ENCODE peak calls at places on chromosomes 13 and 19, in seven cellular contexts. E is cardiac fibroblast; O is CD4-positive, CD25-positive, alpha-beta regulatory T cell; Y is Panc1; H is astrocyte of the spinal cord; N is DND-41; G is PC-3. K is an unnamed sample.

GRCh38 chr13:91399189-91400093 is 1.0 kb downstream of the GPC5 start:
- DNase-seq in E (no peak), O (peak; percentile 4), Y (no peak), H (no peak), N (no peak), G (no peak), K (no peak)

GRCh38 chr19:41703602-41704293 is 4.7 kb upstream of the CEACAM5 start:
- DNase-seq in E (no peak), O (no peak), Y (no peak), H (no peak), N (no peak), G (no peak), K (no peak)

GRCh38 chr19:41226053-41226873 is 7.2 kb downstream of the AXL start:
- DNase-seq in E (peak; percentile 82), O (peak; percentile 21), Y (no peak), H (peak; percentile 82), N (no peak), G (peak; percentile 89), K (peak; percentile 66)

GRCh38 chr19:5093297-5093858 is 124.5 kb downstream of the KDM4B start:
- DNase-seq in E (no peak), O (no peak), Y (no peak), H (no peak), N (no peak), G (no peak), K (no peak)

GRCh38 chr19:11195169-11195568 is 2.2 kb downstream of the KANK2 start:
- DNase-seq in E (peak; percentile 46), O (no peak), Y (no peak), H (no peak), N (no peak), G (no peak), K (no peak)

GRCh38 chr13:107790360-107790759 is 425.0 kb downstream of the LIG4 start:
- DNase-seq in E (no peak), O (no peak), Y (no peak), H (no peak), N (no peak), G (no peak), K (no peak)

GRCh38 chr19:7115721-7116120 is 46.2 kb downstream of the ZNF557 start:
- DNase-seq in E (no peak), O (no peak), Y (no peak), H (no peak), N (no peak), G (no peak), K (no peak)

GRCh38 chr19:54462713-54463530 is 656 bp downstream of the LENG9 start:
- DNase-seq in E (peak; percentile 71), O (peak; percentile 72), Y (no peak), H (peak; percentile 61), N (no peak), G (peak; percentile 63), K (peak; percentile 36)

GRCh38 chr19:30609656-30610270 is 237.6 kb downstream of the ZNF536 start:
- DNase-seq in E (no peak), O (no peak), Y (no peak), H (no peak), N (no peak), G (no peak), K (no peak)

GRCh38 chr13:101829484-101829883 is 377.0 kb downstream of the ITGBL1 start:
- DNase-seq in E (no peak), O (no peak), Y (no peak), H (no peak), N (no peak), G (no peak), K (no peak)

GRCh38 chr19:13098291-13099072 is 4.2 kb downstream of the LYL1 start:
- DNase-seq in E (peak; percentile 65), O (peak; percentile 54), Y (no peak), H (peak; percentile 67), N (no peak), G (peak; percentile 71), K (no peak)

GRCh38 chr13:29676941-29677452 is 81.5 kb upstream of the SLC7A1 start:
- DNase-seq in E (peak; percentile 28), O (no peak), Y (no peak), H (peak; percentile 2), N (no peak), G (no peak), K (no peak)

GRCh38 chr19:4149518-4150288 is 3.7 kb upstream of the CREB3L3 start:
- DNase-seq in E (no peak), O (no peak), Y (no peak), H (no peak), N (no peak), G (no peak), K (no peak)

GRCh38 chr13:23851106-23851505 is 38.1 kb downstream of the MIPEP start:
- DNase-seq in E (peak; percentile 79), O (no peak), Y (no peak), H (peak; percentile 11), N (no peak), G (peak; percentile 68), K (no peak)

GRCh38 chr13:49986471-49986870 is 10.4 kb upstream of the TRIM13 start:
- DNase-seq in E (no peak), O (no peak), Y (no peak), H (no peak), N (no peak), G (no peak), K (no peak)

GRCh38 chr19:51364200-51365106 is 1.7 kb downstream of the ETFB start:
- DNase-seq in E (peak; percentile 38), O (no peak), Y (no peak), H (no peak), N (no peak), G (peak; percentile 94), K (no peak)

GRCh38 chr13:40172149-40172591 is 494.3 kb downstream of the FOXO1 start:
- DNase-seq in E (no peak), O (no peak), Y (no peak), H (no peak), N (no peak), G (no peak), K (no peak)

GRCh38 chr13:46168341-46168740 is 13.6 kb downstream of the LCP1 start:
- DNase-seq in E (peak; percentile 41), O (no peak), Y (no peak), H (no peak), N (no peak), G (no peak), K (peak; percentile 17)

GRCh38 chr19:35251456-35251855 is 2.7 kb downstream of the LSR start:
- DNase-seq in E (no peak), O (no peak), Y (no peak), H (no peak), N (no peak), G (no peak), K (no peak)

GRCh38 chr19:35253316-35254286 is 4.8 kb downstream of the LSR start:
- DNase-seq in E (no peak), O (no peak), Y (no peak), H (no peak), N (no peak), G (no peak), K (no peak)

GRCh38 chr19:35257113-35257461 is 8.3 kb downstream of the LSR start:
- DNase-seq in E (no peak), O (no peak), Y (no peak), H (no peak), N (no peak), G (no peak), K (no peak)

GRCh38 chr19:35256566-35256965 is 7.8 kb downstream of the LSR start:
- DNase-seq in E (no peak), O (no peak), Y (no peak), H (no peak), N (no peak), G (no peak), K (no peak)

GRCh38 chr19:35254341-35255297 is 5.8 kb downstream of the LSR start:
- DNase-seq in E (no peak), O (no peak), Y (no peak), H (no peak), N (no peak), G (no peak), K (no peak)
- H3K4me3 ChIP-seq in E (no peak overlapping the region), O (no peak overlapping the region), Y (no peak overlapping the region), H (no peak overlapping the region), N (no peak overlapping the region), G (no peak overlapping the region), K (no peak overlapping the region)

DNA sequence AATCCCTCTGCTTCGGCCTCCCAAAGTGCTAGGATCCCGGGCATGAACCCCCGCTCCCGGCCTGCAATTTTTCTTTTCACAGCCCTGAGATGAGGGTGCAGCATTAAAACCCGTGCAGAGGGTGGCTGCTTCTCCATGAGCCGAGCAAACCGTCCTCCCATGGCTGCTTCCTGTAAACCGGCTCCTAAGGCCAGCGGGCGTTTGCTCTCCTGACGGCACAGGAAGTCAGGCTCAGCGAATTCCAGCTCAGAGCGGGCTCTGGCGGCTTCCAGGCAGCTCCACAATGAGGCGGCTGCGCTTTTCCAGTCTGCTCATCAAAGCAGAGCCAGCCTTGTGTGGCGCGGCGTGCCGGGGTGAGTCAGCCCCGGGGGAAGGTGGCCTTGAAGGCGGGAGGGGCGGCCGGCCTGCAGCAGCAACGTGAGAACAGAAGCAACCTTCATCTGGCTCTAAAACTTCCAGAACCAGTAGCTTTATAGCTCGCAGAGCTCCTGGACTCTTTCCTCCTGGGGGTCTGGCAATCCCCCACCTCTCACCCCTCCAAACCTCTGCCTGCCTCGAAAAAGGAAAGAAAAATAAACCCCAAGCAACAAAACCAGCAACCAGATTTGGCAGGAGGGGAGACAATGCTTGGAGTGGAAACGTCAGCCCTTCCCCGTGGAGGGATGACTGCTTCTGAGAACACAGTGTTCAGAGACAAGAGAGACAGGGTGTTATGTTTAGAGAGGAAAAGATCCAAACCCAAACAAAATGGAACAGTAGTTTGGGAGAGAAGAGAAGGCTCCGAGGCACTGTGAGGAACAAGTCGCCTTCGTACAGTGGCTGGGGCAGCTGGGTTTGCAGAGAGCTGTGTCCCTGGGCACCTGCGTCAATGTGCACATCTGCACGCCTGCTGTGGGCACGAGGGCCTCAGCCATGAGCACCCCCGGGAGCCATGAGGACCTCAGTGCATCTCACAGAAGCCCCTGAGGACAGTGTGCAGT is 67.8 kb downstream of the GADD45B start:
- DNase-seq in E (peak; percentile 99), O (no peak), Y (no peak), H (peak; percentile 99), N (peak; percentile 65), G (peak; percentile 94), K (peak; percentile 97)
- H3K4me3 ChIP-seq in E (no peak overlapping the region), O (peak overlapping the region; percentile 24), Y (no peak overlapping the region), H (peak overlapping the region; percentile 10), N (no peak overlapping the region), G (peak overlapping the region; percentile 54), K (peak overlapping the region; percentile 9)

GRCh38 chr19:1507192-1507660 is 5.6 kb downstream of the ADAMTSL5 start:
- DNase-seq in E (no peak), O (no peak), Y (no peak), H (no peak), N (no peak), G (no peak), K (no peak)
- H3K4me3 ChIP-seq in E (no peak overlapping the region), O (no peak overlapping the region), Y (no peak overlapping the region), H (no peak overlapping the region), N (no peak overlapping the region), G (no peak overlapping the region), K (no peak overlapping the region)

GRCh38 chr13:100674848-100675659 is 459 bp upstream of the TMTC4 start:
- DNase-seq in E (peak; percentile 97), O (peak; percentile 99), Y (peak; percentile 55), H (peak; percentile 99), N (peak; percentile 100), G (peak; percentile 94), K (peak; percentile 98)

GRCh38 chr13:100673831-100674362 is 698 bp downstream of the TMTC4 start:
- DNase-seq in E (peak; percentile 92), O (peak; percentile 34), Y (no peak), H (peak; percentile 94), N (peak; percentile 64), G (peak; percentile 70), K (peak; percentile 84)

GRCh38 chr13:100673376-100673830 is 1.2 kb downstream of the TMTC4 start:
- DNase-seq in E (no peak), O (no peak), Y (no peak), H (no peak), N (peak; percentile 27), G (no peak), K (no peak)

GRCh38 chr13:100675660-100676129 is 1.1 kb upstream of the TMTC4 start:
- DNase-seq in E (no peak), O (peak; percentile 20), Y (no peak), H (no peak), N (no peak), G (no peak), K (no peak)

GRCh38 chr13:100674363-100674847 is at the start of gene TMTC4:
- DNase-seq in E (no peak), O (no peak), Y (no peak), H (no peak), N (peak; percentile 50), G (no peak), K (no peak)
- H3K4me3 ChIP-seq in E (peak within 1 kb of the TSS; percentile 68), O (peak within 1 kb of the TSS; percentile 86), Y (peak within 1 kb of the TSS; percentile 52), H (peak within 1 kb of the TSS; percentile 70), N (peak within 1 kb of the TSS; percentile 59), G (peak within 1 kb of the TSS; percentile 73), K (peak within 1 kb of the TSS; percentile 74)